ENCODE peak calls at places on chromosomes 12 and 14, in five cellular contexts. N is PC-3; J is psoas muscle; S is effector memory CD4-positive, alpha-beta T cell; R is hepatocyte. Y is an unnamed sample. For H3K9me3, the result is how much of the 10 kb centered on the place peaks cover.

GRCh38 chr12:13175499-13175898 is 21.0 kb upstream of the EMP1 start:
- DNase-seq in N (peak), J (no peak), S (no peak), R (peak), Y (no peak)

GRCh38 chr12:68175566-68176033 is 16.1 kb upstream of the IFNG start:
- DNase-seq in N (no peak), J (no peak), S (peak), R (no peak), Y (no peak)

GRCh38 chr14:96852823-96853422 is 55.7 kb downstream of the VRK1 start:
- DNase-seq in N (peak), J (no peak), S (no peak), R (peak), Y (no peak)

GRCh38 chr12:46364777-46365580 is 7.6 kb downstream of the SLC38A2 start:
- DNase-seq in N (peak), J (no peak), S (no peak), R (peak), Y (peak)

GRCh38 chr12:104921340-104921739 is 36.8 kb downstream of the SLC41A2 start:
- DNase-seq in N (no peak), J (no peak), S (no peak), R (no peak), Y (no peak)

GRCh38 chr12:12872934-12873275 is 18.5 kb upstream of the GPRC5A start:
- DNase-seq in N (peak), J (no peak), S (no peak), R (no peak), Y (no peak)

GRCh38 chr12:122517877-122518276 is 8.9 kb downstream of the RSRC2 start:
- DNase-seq in N (peak), J (no peak), S (no peak), R (peak), Y (no peak)

GRCh38 chr14:23533652-23534435 is 17.7 kb downstream of the ZFHX2 start:
- DNase-seq in N (no peak), J (no peak), S (no peak), R (no peak), Y (no peak)

GRCh38 chr14:72104011-72104613 is 171.9 kb downstream of the RGS6 start:
- DNase-seq in N (peak), J (no peak), S (peak), R (peak), Y (peak)

GRCh38 chr12:97283297-97283696 is 179.3 kb upstream of the RMST start:
- DNase-seq in N (no peak), J (no peak), S (no peak), R (no peak), Y (no peak)

GRCh38 chr12:64670039-64670438 is 59.7 kb downstream of the RASSF3 start:
- DNase-seq in N (no peak), J (no peak), S (peak), R (no peak), Y (no peak)

GRCh38 chr14:20184181-20184580 is 6.5 kb upstream of the OR11G2 start:
- DNase-seq in N (no peak), J (no peak), S (no peak), R (no peak), Y (no peak)

GRCh38 chr14:20176330-20176729 is 14.4 kb upstream of the OR11G2 start:
- DNase-seq in N (no peak), J (no peak), S (no peak), R (no peak), Y (no peak)

GRCh38 chr14:20177433-20177974 is 13.2 kb upstream of the OR11G2 start:
- DNase-seq in N (no peak), J (no peak), S (no peak), R (no peak), Y (no peak)

GRCh38 chr14:20179218-20179617 is 11.5 kb upstream of the OR11G2 start:
- DNase-seq in N (no peak), J (no peak), S (no peak), R (no peak), Y (peak)

GRCh38 chr14:20179880-20180279 is 10.8 kb upstream of the OR11G2 start:
- DNase-seq in N (no peak), J (no peak), S (no peak), R (no peak), Y (no peak)
- H3K4me3 ChIP-seq in N (no peak), J (no peak), S (no peak), R (no peak), Y (no peak)

GRCh38 chr14:99296517-99296916 is 24.5 kb upstream of the BCL11B start:
- DNase-seq in N (no peak), J (no peak), S (no peak), R (no peak), Y (no peak)
- H3K9me3 ChIP-seq in N (under half), J (under half), S (under half), R (under half), Y (under half)

DNA sequence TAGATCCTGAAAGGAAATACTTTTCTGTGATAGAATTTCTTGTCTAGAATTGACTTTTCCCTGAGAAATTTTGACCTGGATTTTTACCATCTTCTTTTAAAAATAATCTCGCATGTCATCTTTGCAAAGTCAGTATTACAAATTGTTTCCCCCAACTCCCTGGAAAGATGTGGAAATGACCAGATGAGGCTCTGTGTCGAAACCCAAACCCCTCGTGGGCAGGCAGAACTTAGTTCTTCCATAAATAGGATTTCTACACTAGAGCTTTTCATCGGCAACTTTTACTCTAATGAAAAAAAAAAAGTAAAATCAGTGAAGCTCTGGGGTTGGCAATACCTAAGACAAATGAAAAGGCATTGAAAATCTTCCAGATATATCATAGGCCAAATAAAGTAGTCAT is 17.0 kb downstream of the SSPN start:
- DNase-seq in N (no peak), J (peak), S (no peak), R (no peak), Y (no peak)
- H3K4me3 ChIP-seq in N (no peak), J (no peak), S (no peak), R (no peak), Y (peak)

DNA sequence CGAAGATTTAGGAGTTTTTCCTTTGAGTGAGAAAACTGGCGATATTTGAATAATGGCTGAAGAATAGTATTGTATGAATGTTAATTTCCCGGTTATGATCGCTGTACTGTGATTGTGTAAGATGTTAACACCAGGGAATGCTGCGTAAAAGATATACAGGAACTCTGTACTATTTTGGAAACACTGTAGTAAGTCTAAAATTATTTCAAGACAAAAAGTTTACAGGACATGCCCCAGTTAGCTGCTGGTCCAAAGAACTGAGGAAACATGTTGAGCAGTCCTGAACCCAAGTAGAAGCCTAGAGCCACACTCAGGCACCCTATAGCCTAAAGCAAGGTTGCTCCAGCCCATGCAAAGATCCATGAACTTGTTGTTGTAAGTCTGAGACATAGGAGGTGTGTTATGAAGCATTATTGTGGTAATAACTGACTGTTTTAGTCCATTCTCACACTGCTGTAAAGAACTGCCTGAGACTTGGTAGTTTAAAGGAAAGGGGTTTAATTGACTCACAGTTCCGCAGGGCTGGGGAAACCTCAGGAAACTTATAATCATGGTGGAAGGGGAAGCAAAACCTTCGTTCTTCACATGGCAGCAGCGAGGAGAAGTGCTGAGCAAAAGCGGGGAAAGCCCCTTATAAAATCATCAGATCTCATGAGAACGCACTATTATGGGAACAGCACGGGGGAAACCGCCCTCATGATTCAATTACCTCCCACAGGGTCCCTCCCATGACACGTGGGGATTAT is 99.8 kb upstream of the RESF1 start:
- DNase-seq in N (no peak), J (no peak), S (no peak), R (no peak), Y (no peak)
- H3K9me3 ChIP-seq in N (under half), J (under half), S (under half), R (under half), Y (under half)

GRCh38 chr12:119180380-119181040 is 1.8 kb downstream of the HSPB8 start:
- DNase-seq in N (no peak), J (peak), S (no peak), R (peak), Y (peak)
- H3K4me3 ChIP-seq in N (peak), J (peak), S (no peak), R (peak), Y (peak)

DNA sequence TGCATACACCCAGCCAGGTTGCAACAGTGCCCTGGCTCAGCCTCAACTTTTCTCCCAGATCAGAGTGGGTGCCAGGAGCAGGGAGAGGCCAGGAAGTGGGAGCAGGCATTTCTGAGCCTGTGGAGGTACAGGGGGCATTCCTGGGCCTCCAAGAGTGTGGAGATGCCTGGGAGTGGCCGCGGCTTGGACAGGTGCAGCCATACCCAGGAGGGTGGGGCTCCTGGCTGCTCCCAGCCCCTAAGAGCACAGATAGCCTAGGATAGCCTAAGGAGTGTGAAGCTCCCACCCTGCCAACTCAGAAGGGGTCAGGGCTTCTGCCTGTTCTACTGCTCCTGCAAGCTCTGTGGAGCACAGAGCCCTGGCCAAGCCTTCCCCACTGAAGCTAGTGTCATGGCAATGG is 543.4 kb downstream of the RPL10L start:
- DNase-seq in N (no peak), J (no peak), S (no peak), R (no peak), Y (no peak)
- H3K9me3 ChIP-seq in N (under half), J (under half), S (under half), R (under half), Y (under half)

Y was measured in right cardiac atrium.